ENCODE peak calls at places on chromosome 12, in ten cellular contexts. One of them, this sample, is unnamed.

GRCh38 chr12:39905152-39905551 is 200.7 kb downstream of the SLC2A13 start:
- DNase-seq in ELR: no peak
- DNase-seq in WTC11: no peak
- DNase-seq in fibroblast of pulmonary artery: peak; percentile 16
- DNase-seq in HCEC 1CT: peak; percentile 43
- DNase-seq in upper lobe of right lung: no peak
- DNase-seq in head of caudate nucleus: peak; percentile 42
- DNase-seq in hepatocyte: peak; percentile 30
- DNase-seq in ecto neural progenitor cell: no peak
- DNase-seq in GOT3: peak; percentile 84
- DNase-seq in this sample: peak; percentile 9

GRCh38 chr12:75884465-75884985 is 147.1 kb downstream of the PHLDA1 start:
- DNase-seq in ELR: no peak
- DNase-seq in WTC11: no peak
- DNase-seq in fibroblast of pulmonary artery: no peak
- DNase-seq in HCEC 1CT: no peak
- DNase-seq in upper lobe of right lung: no peak
- DNase-seq in head of caudate nucleus: no peak
- DNase-seq in hepatocyte: no peak
- DNase-seq in ecto neural progenitor cell: no peak
- DNase-seq in GOT3: no peak
- DNase-seq in this sample: no peak

GRCh38 chr12:123879691-123880090 is 92.9 kb downstream of the CCDC92 start:
- DNase-seq in ELR: no peak
- DNase-seq in WTC11: no peak
- DNase-seq in fibroblast of pulmonary artery: no peak
- DNase-seq in HCEC 1CT: no peak
- DNase-seq in upper lobe of right lung: no peak
- DNase-seq in head of caudate nucleus: no peak
- DNase-seq in hepatocyte: no peak
- DNase-seq in ecto neural progenitor cell: no peak
- DNase-seq in GOT3: no peak
- DNase-seq in this sample: no peak

GRCh38 chr12:81295286-81295685 is 217.4 kb downstream of the ACSS3 start:
- DNase-seq in ELR: no peak
- DNase-seq in WTC11: no peak
- DNase-seq in fibroblast of pulmonary artery: no peak
- DNase-seq in HCEC 1CT: no peak
- DNase-seq in upper lobe of right lung: no peak
- DNase-seq in head of caudate nucleus: peak; percentile 6
- DNase-seq in hepatocyte: no peak
- DNase-seq in ecto neural progenitor cell: no peak
- DNase-seq in GOT3: no peak
- DNase-seq in this sample: no peak

GRCh38 chr12:129119537-129119936 is 266.3 kb downstream of the GLT1D1 start:
- DNase-seq in ELR: no peak
- DNase-seq in WTC11: no peak
- DNase-seq in fibroblast of pulmonary artery: no peak
- DNase-seq in HCEC 1CT: no peak
- DNase-seq in upper lobe of right lung: no peak
- DNase-seq in head of caudate nucleus: no peak
- DNase-seq in hepatocyte: peak; percentile 23
- DNase-seq in ecto neural progenitor cell: no peak
- DNase-seq in GOT3: no peak
- DNase-seq in this sample: peak; percentile 83

GRCh38 chr12:127770123-127770522 is 496.8 kb upstream of the TMEM132C start:
- DNase-seq in ELR: no peak
- DNase-seq in WTC11: no peak
- DNase-seq in fibroblast of pulmonary artery: no peak
- DNase-seq in HCEC 1CT: no peak
- DNase-seq in upper lobe of right lung: no peak
- DNase-seq in head of caudate nucleus: no peak
- DNase-seq in hepatocyte: no peak
- DNase-seq in ecto neural progenitor cell: no peak
- DNase-seq in GOT3: no peak
- DNase-seq in this sample: no peak

GRCh38 chr12:93884794-93885460 is 207.8 kb downstream of the CRADD start:
- DNase-seq in ELR: peak; percentile 35
- DNase-seq in WTC11: no peak
- DNase-seq in fibroblast of pulmonary artery: peak; percentile 20
- DNase-seq in HCEC 1CT: no peak
- DNase-seq in upper lobe of right lung: no peak
- DNase-seq in head of caudate nucleus: no peak
- DNase-seq in hepatocyte: no peak
- DNase-seq in ecto neural progenitor cell: no peak
- DNase-seq in GOT3: no peak
- DNase-seq in this sample: no peak

GRCh38 chr12:28017873-28018255 is 45.3 kb upstream of the PTHLH start:
- DNase-seq in ELR: no peak
- DNase-seq in WTC11: no peak
- DNase-seq in fibroblast of pulmonary artery: no peak
- DNase-seq in HCEC 1CT: no peak
- DNase-seq in upper lobe of right lung: no peak
- DNase-seq in head of caudate nucleus: no peak
- DNase-seq in hepatocyte: no peak
- DNase-seq in ecto neural progenitor cell: no peak
- DNase-seq in GOT3: no peak
- DNase-seq in this sample: no peak

GRCh38 chr12:26212988-26213387 is 17.6 kb downstream of the SSPN start:
- DNase-seq in ELR: no peak
- DNase-seq in WTC11: no peak
- DNase-seq in fibroblast of pulmonary artery: no peak
- DNase-seq in HCEC 1CT: no peak
- DNase-seq in upper lobe of right lung: no peak
- DNase-seq in head of caudate nucleus: no peak
- DNase-seq in hepatocyte: no peak
- DNase-seq in ecto neural progenitor cell: no peak
- DNase-seq in GOT3: no peak
- DNase-seq in this sample: no peak

GRCh38 chr12:11829764-11830194 is 180.3 kb downstream of the ETV6 start:
- DNase-seq in ELR: no peak
- DNase-seq in WTC11: no peak
- DNase-seq in fibroblast of pulmonary artery: no peak
- DNase-seq in HCEC 1CT: no peak
- DNase-seq in upper lobe of right lung: no peak
- DNase-seq in head of caudate nucleus: no peak
- DNase-seq in hepatocyte: no peak
- DNase-seq in ecto neural progenitor cell: no peak
- DNase-seq in GOT3: no peak
- DNase-seq in this sample: no peak

GRCh38 chr12:86249276-86249675 is 6.9 kb downstream of the MGAT4C start:
- DNase-seq in ELR: no peak
- DNase-seq in WTC11: no peak
- DNase-seq in fibroblast of pulmonary artery: no peak
- DNase-seq in HCEC 1CT: no peak
- DNase-seq in upper lobe of right lung: no peak
- DNase-seq in head of caudate nucleus: no peak
- DNase-seq in hepatocyte: no peak
- DNase-seq in ecto neural progenitor cell: no peak
- DNase-seq in GOT3: no peak
- DNase-seq in this sample: no peak

GRCh38 chr12:105214670-105215375 is 21.2 kb downstream of the APPL2 start:
- DNase-seq in ELR: peak; percentile 66
- DNase-seq in WTC11: no peak
- DNase-seq in fibroblast of pulmonary artery: peak; percentile 32
- DNase-seq in HCEC 1CT: peak; percentile 75
- DNase-seq in upper lobe of right lung: no peak
- DNase-seq in head of caudate nucleus: no peak
- DNase-seq in hepatocyte: peak; percentile 87
- DNase-seq in ecto neural progenitor cell: no peak
- DNase-seq in GOT3: no peak
- DNase-seq in this sample: no peak

This sample was measured in left kidney.